ENCODE peak calls at places on chromosomes 1 and 21, in five cellular contexts. C, Z, J, E and L are unnamed samples.

GRCh38 chr1:167839009-167839408 is 74.9 kb downstream of the ADCY10 start:
- DNase-seq in J (no peak), C (no peak), Z (no peak), E (no peak), L (no peak)

GRCh38 chr1:22428672-22429071 is 23.0 kb upstream of the ZBTB40 start:
- DNase-seq in J (peak; percentile 80), C (peak; percentile 46), E (no peak), Z (peak; percentile 75), L (peak; percentile 88)

GRCh38 chr1:156860113-156860638 is 489 bp upstream of the NTRK1 start:
- DNase-seq in Z (no peak), E (no peak), J (peak; percentile 48), C (no peak), L (peak; percentile 80)

GRCh38 chr1:181124206-181124825 is 35.8 kb downstream of the IER5 start:
- DNase-seq in Z (no peak), E (no peak), C (no peak), J (no peak), L (no peak)

GRCh38 chr1:224542783-224543440 is 73.2 kb upstream of the CNIH3 start:
- DNase-seq in E (no peak), Z (peak; percentile 68), C (no peak), J (peak; percentile 28), L (peak; percentile 66)

GRCh38 chr1:63638471-63638870 is 45.3 kb downstream of the PGM1 start:
- DNase-seq in Z (no peak), C (no peak), J (no peak), E (no peak), L (no peak)

GRCh38 chr1:97567000-97567749 is 353.7 kb downstream of the DPYD start:
- DNase-seq in E (no peak), Z (no peak), J (no peak), C (no peak), L (no peak)

GRCh38 chr1:226648421-226648820 is 90.7 kb downstream of the ITPKB start:
- DNase-seq in E (no peak), Z (no peak), J (no peak), C (no peak), L (no peak)

GRCh38 chr1:63628607-63629006 is 35.4 kb downstream of the PGM1 start:
- DNase-seq in J (no peak), Z (no peak), E (no peak), C (no peak), L (no peak)

GRCh38 chr1:199087081-199087614 is 448.3 kb downstream of the PTPRC start:
- DNase-seq in Z (no peak), E (no peak), J (no peak), C (no peak), L (no peak)

GRCh38 chr1:221921936-221922335 is 180.0 kb upstream of the DUSP10 start:
- DNase-seq in C (no peak), E (no peak), J (no peak), Z (no peak), L (no peak)

GRCh38 chr1:1779691-1780597 is 1.7 kb upstream of the NADK start:
- DNase-seq in Z (no peak), C (peak; percentile 80), J (no peak), E (peak; percentile 41), L (peak; percentile 73)

GRCh38 chr1:3467096-3468036 is 12.9 kb downstream of the ARHGEF16 start:
- DNase-seq in C (no peak), J (no peak), Z (no peak), E (no peak), L (no peak)

GRCh38 chr1:212611000-212611636 is 2.6 kb downstream of the ATF3 start:
- DNase-seq in Z (no peak), J (no peak), C (no peak), E (no peak), L (no peak)

DNA sequence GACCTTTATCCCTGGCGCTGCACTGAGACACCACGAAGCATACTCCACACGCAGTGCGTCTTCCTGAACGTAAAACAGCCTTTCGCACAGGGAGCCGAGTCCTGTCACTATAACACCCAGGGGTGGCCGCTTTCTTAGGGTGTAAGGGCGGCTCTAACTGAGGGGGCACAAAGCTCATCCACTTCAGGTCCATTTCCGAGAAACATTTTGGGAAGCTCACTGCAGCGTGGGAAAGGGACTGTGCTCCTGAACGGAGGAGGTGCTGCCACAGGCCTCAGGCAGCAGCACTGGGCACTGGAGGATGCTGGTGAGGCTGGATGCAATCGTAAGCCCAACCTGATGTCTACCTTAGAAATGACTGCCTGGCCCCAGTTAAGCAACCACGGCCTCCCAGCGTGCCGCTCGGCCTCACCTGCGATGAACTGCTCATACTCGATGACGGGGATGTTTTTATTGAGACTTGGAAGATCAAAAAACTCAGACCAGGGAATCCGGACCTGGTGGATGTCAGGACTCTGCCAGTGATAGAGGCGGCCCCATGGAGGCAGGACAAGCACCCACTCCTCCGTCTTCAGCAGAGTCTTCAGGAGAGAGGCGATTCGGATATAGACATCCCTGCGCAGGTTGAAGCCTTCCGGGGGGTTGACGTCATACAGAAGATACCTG is 2.3 kb downstream of the POFUT2 start:
- DNase-seq in E (no peak), C (no peak), J (no peak), Z (no peak), L (no peak)
- TF ChIP-seq KDM1A in E (no peak), C (no peak), J (no peak), Z (no peak), L (no peak)

GRCh38 chr1:46280092-46280491 is 23.3 kb downstream of the LRRC41 start:
- DNase-seq in E (no peak), J (no peak), Z (no peak), C (no peak), L (no peak)

GRCh38 chr1:46277658-46278373 is 25.6 kb downstream of the LRRC41 start:
- DNase-seq in E (no peak), J (no peak), C (no peak), Z (no peak), L (no peak)

GRCh38 chr1:46281021-46281420 is 22.4 kb downstream of the LRRC41 start:
- DNase-seq in J (no peak), E (no peak), C (no peak), Z (no peak), L (no peak)

GRCh38 chr1:46275030-46275337 is 27.4 kb downstream of the RAD54L start:
- DNase-seq in J (no peak), E (no peak), C (no peak), Z (no peak), L (no peak)

DNA sequence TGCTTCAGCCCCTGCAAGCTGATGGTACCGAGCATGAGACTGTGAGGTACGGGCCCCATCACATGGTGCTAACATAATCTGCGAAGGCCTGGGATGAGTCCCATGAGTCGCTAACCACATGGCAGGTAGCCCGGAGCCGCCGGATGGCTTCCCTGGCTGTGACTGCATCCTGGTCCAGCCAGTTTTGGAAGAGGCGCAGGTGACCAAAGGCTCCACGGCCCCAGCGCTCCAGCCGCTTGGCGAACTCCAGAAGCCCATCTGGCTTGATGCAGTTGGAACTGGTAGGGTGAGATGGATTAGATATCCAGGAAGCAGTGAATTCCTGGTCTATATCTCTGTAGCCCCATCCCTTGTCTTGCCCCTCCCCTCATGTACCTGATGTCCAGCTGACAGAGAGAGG is 24.6 kb downstream of the LRRC41 start:
- DNase-seq in E (no peak), Z (no peak), C (no peak), J (no peak), L (no peak)
- TF ChIP-seq RFX5 in E (no peak), Z (no peak), C (no peak), J (no peak), L (no peak)

GRCh38 chr1:245901037-245901436 is 606.0 kb downstream of the SMYD3 start:
- DNase-seq in E (no peak), J (no peak), Z (no peak), C (peak; percentile 54), L (no peak)
- TF ChIP-seq KDM1A in E (no peak), J (no peak), Z (no peak), C (no peak), L (no peak)

DNA sequence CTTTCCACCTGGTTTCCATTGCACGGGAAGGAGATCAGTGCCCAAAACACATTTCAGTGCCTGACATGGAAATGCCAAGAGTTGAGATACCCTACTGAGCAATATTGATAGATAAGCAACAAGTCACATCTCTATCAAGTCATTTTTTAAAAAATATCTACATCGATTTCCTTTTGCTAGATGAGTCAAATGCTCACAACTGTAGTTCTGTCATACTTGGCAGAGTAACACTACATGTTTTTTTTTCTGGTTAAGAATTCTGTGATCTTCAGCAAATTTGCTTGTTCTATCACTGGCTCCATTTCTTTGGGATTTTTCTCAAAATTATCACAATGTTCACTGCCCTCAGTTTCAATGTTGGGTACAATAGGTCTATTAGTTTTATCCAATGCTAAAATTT is 145.4 kb downstream of the ZC3H11B start:
- DNase-seq in J (no peak), C (no peak), Z (no peak), E (no peak), L (no peak)
- TF ChIP-seq RFX5 in J (no peak), C (no peak), Z (no peak), E (no peak), L (no peak)

DNA sequence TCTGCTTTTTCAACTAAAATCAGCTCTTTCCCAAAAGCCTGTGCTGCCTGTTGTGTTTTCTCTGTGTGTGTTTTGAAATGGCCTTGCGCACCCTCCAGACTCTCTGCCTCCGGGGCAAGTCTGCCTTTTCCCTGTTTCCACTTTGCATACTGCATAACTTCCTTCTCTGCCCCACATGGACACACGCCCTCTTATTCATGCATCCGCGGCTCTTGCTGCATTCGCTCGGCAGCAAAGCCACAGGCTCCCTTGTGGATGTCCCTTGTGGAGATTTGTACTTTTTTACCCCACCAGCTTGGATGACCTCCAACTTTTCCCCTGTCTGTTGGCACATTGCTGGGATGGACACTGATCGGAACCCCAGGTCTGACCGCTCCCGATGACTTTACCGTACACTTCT is 147.6 kb downstream of the ADSS2 start:
- DNase-seq in J (no peak), C (no peak), E (no peak), Z (no peak), L (no peak)
- TF ChIP-seq KDM1A in J (no peak), C (no peak), E (no peak), Z (no peak), L (no peak)

DNA sequence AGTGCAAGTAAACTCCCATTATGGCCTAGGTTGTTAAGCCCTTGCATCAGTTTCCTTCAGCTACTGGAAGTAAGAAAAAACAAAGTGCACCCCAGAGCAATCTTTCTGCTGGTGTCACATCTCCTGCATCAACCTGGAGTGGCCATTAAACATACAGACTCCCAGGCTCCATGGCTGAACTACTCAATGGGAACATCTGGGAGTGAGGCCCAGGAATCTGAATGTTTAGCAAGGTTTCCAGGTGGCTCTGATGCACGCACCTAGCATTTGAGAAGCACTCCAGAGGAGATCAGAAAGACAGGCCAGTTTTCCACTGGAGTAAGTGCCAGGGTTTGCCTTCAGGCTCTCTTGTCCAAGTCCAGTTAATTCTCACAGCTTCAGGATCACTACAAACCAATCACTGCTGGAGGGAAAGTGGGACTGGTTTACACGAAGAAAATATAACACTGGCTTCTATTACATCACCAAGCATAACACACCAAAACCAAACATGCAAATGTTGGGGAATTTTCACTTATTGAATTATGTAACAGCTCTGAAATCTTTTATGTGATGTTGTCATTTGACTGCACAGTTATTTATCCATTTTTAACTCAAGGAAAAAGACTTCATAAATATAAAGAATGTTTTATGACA is 22.3 kb upstream of the ABCA4 start:
- DNase-seq in E (no peak), J (no peak), C (no peak), Z (no peak), L (no peak)
- TF ChIP-seq RFX5 in E (no peak), J (no peak), C (no peak), Z (no peak), L (no peak)

GRCh38 chr1:201190624-201191051 is at the start of gene IGFN1:
- DNase-seq in C (no peak), J (no peak), E (no peak), Z (no peak), L (no peak)
- TF ChIP-seq KDM1A in C (no peak), J (no peak), E (no peak), Z (no peak), L (no peak)